ENCODE peak calls at places on chromosomes 16 and 17, in six cellular contexts. Y is CD8-positive, alpha-beta T cell; O is colonic mucosa; U is aorta; P is DND-41; C is breast epithelium. N is an unnamed sample.

GRCh38 chr17:39361064-39361463 is 40.4 kb downstream of the FBXL20 start:
- DNase-seq in Y (no peak), O (no peak), U (no peak), P (no peak), C (no peak), N (no peak)

GRCh38 chr16:22878955-22879354 is 65.0 kb downstream of the HS3ST2 start:
- DNase-seq in Y (no peak), O (no peak), U (no peak), P (no peak), C (no peak), N (no peak)

GRCh38 chr17:79831367-79832210 is 7.7 kb downstream of the CBX4 start:
- DNase-seq in Y (no peak), O (peak; percentile 61), U (peak; percentile 86), P (no peak), C (peak; percentile 82), N (no peak)

GRCh38 chr17:19369846-19370492 is 7.4 kb upstream of the B9D1 start:
- DNase-seq in Y (peak; percentile 19), O (peak; percentile 59), U (peak; percentile 71), P (no peak), C (no peak), N (peak; percentile 24)

GRCh38 chr17:71764507-71764906 is 356.3 kb upstream of the SOX9 start:
- DNase-seq in Y (no peak), O (peak; percentile 30), U (no peak), P (peak; percentile 4), C (no peak), N (no peak)

GRCh38 chr17:18026408-18026776 is 12.6 kb downstream of the ATPAF2 start:
- DNase-seq in Y (peak; percentile 28), O (no peak), U (no peak), P (no peak), C (no peak), N (no peak)

GRCh38 chr17:66941249-66941648 is 23.3 kb upstream of the CACNG4 start:
- DNase-seq in Y (no peak), O (no peak), U (no peak), P (no peak), C (no peak), N (no peak)

GRCh38 chr16:5033256-5034166 is at the start of gene NAGPA:
- DNase-seq in Y (peak; percentile 78), O (peak; percentile 95), U (peak; percentile 96), P (peak; percentile 82), C (peak; percentile 94), N (peak; percentile 74)

GRCh38 chr17:74452027-74452840 is 14.2 kb upstream of the CD300A start:
- DNase-seq in Y (no peak), O (peak; percentile 46), U (no peak), P (peak; percentile 61), C (no peak), N (no peak)

GRCh38 chr16:4976079-4976478 is 17.9 kb downstream of the SEC14L5 start:
- DNase-seq in Y (no peak), O (no peak), U (peak; percentile 1), P (no peak), C (no peak), N (no peak)

GRCh38 chr17:17846003-17846402 is 9.2 kb upstream of the SREBF1 start:
- DNase-seq in Y (no peak), O (no peak), U (no peak), P (no peak), C (no peak), N (no peak)

GRCh38 chr16:12613131-12613991 is 190.3 kb downstream of the CPPED1 start:
- DNase-seq in Y (no peak), O (peak; percentile 28), U (no peak), P (peak; percentile 26), C (no peak), N (no peak)

GRCh38 chr16:4675864-4676786 is 17.2 kb upstream of the NUDT16L1 start:
- DNase-seq in Y (peak; percentile 44), O (no peak), U (no peak), P (peak; percentile 54), C (no peak), N (peak; percentile 83)

GRCh38 chr16:12470311-12471229 is 333.1 kb downstream of the CPPED1 start:
- DNase-seq in Y (no peak), O (no peak), U (peak; percentile 88), P (no peak), C (no peak), N (no peak)

GRCh38 chr16:645852-646678 is 3.1 kb upstream of the WDR90 start:
- DNase-seq in Y (no peak), O (no peak), U (no peak), P (no peak), C (no peak), N (no peak)

GRCh38 chr17:81311954-81312353 is 16.8 kb upstream of the SLC38A10 start:
- DNase-seq in Y (no peak), O (no peak), U (no peak), P (no peak), C (no peak), N (no peak)

GRCh38 chr16:30112197-30113030 is 923 bp downstream of the GDPD3 start:
- DNase-seq in Y (no peak), O (peak; percentile 83), U (peak; percentile 91), P (peak; percentile 71), C (no peak), N (peak; percentile 77)

GRCh38 chr17:80106176-80106575 is 4.8 kb downstream of the GAA start:
- DNase-seq in Y (no peak), O (no peak), U (peak; percentile 51), P (no peak), C (no peak), N (no peak)

GRCh38 chr17:64413505-64413904 is 22.8 kb upstream of the PECAM1 start:
- DNase-seq in Y (no peak), O (no peak), U (no peak), P (no peak), C (no peak), N (no peak)

GRCh38 chr16:66324785-66325184 is 41.7 kb upstream of the CDH5 start:
- DNase-seq in Y (no peak), O (no peak), U (no peak), P (peak; percentile 10), C (no peak), N (no peak)

GRCh38 chr17:10106067-10106466 is 92.3 kb downstream of the GAS7 start:
- DNase-seq in Y (no peak), O (no peak), U (no peak), P (no peak), C (no peak), N (no peak)

GRCh38 chr16:48608452-48608851 is 1.5 kb downstream of the N4BP1 start:
- DNase-seq in Y (peak; percentile 20), O (no peak), U (no peak), P (no peak), C (no peak), N (peak; percentile 88)

GRCh38 chr16:28181557-28181914 is 30.2 kb downstream of the XPO6 start:
- DNase-seq in Y (no peak), O (peak; percentile 33), U (no peak), P (no peak), C (no peak), N (no peak)

GRCh38 chr17:59488805-59489204 is 76.6 kb upstream of the DHX40 start:
- DNase-seq in Y (no peak), O (no peak), U (no peak), P (no peak), C (no peak), N (no peak)

DNA sequence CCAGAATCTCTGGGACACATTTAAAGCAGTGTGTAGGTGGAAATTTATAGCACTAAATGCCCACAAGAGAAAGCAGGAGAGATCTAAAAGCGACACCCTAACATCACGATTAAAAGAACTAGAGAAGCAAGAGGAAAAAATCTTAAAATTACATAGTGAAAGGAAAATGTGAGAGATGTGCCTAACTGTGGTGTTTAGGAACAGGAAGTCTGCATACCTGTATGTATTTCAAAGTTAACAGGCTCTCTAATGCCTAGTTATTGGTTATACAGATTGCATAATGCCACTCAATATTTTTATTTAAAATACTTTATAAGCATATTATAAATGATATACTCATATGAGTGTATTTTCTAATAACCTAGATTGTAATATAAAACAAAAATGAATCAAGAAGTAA is 25.9 kb downstream of the ZNF267 start:
- DNase-seq in Y (no peak), O (no peak), U (no peak), P (no peak), C (no peak), N (no peak)
- H3K9me3 ChIP-seq in Y (peaks cover 7% of the 10 kb centered on the region), O (peaks cover 9% of the 10 kb centered on the region), U (peaks cover 3% of the 10 kb centered on the region), P (peaks cover 20% of the 10 kb centered on the region), C (peaks cover 14% of the 10 kb centered on the region), N (peaks cover 46% of the 10 kb centered on the region)

GRCh38 chr16:58025351-58026138 is at the start of gene MMP15:
- DNase-seq in Y (peak; percentile 39), O (peak; percentile 95), U (peak; percentile 89), P (peak; percentile 74), C (peak; percentile 70), N (peak; percentile 68)

GRCh38 chr16:58028168-58028455 is 2.6 kb downstream of the MMP15 start:
- DNase-seq in Y (no peak), O (no peak), U (peak; percentile 41), P (no peak), C (no peak), N (no peak)

GRCh38 chr16:58026139-58026704 is 668 bp downstream of the MMP15 start:
- DNase-seq in Y (no peak), O (peak; percentile 55), U (peak; percentile 88), P (no peak), C (no peak), N (no peak)

GRCh38 chr16:58027341-58028167 is 2.0 kb downstream of the MMP15 start:
- DNase-seq in Y (no peak), O (peak; percentile 83), U (peak; percentile 55), P (no peak), C (no peak), N (no peak)

DNA sequence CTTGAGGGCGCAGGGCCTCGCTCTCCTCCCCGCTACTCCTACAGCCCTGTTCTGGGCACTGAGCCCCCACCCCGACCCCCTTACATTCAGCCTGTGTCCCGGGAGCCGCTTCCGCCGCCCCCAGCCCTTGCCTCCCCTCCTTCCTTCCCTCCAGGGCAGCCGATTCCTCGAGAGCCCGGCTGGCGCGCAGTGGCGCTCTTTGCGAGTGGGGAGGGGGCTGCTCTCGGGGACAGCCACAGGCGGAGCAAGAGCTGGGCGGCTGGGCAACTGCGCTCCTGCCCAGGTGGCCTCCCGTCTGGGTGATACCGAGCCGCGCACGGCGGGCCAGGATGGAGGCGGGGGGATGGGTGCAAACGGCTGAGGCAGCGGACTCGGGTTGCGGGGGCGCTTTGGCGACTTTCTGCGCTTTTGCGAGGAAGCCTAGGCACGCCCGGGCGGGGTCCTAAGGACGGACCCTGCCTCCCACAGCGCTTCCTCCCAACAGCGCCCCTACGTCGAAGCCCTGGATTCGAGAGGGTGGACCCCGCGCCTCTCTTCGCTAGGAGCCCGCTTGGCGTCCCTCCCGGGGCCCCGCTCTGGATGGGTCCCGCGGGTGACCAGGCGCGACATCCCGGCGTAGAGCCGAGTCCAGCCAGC is 1.3 kb downstream of the MMP15 start:
- DNase-seq in Y (no peak), O (peak; percentile 44), U (peak; percentile 81), P (no peak), C (no peak), N (no peak)
- H3K4me1 ChIP-seq in Y (peaks cover 5% of the 10 kb centered on the region), O (peaks cover 17% of the 10 kb centered on the region), U (no peaks in the 10 kb centered on the region), P (peaks cover 19% of the 10 kb centered on the region), C (peaks cover 11% of the 10 kb centered on the region), N (peaks cover 29% of the 10 kb centered on the region)

GRCh38 chr16:84509032-84509950 is 4.8 kb upstream of the MEAK7 start:
- DNase-seq in Y (no peak), O (no peak), U (peak; percentile 56), P (no peak), C (no peak), N (no peak)
- H3K27ac ChIP-seq in Y (no peak overlapping the region), O (no peak overlapping the region), U (no peak overlapping the region), P (no peak overlapping the region), C (no peak overlapping the region), N (no peak overlapping the region)

GRCh38 chr16:10408824-10409381 is 23.0 kb downstream of the ATF7IP2 start:
- DNase-seq in Y (no peak), O (no peak), U (no peak), P (peak; percentile 12), C (no peak), N (peak; percentile 26)
- H3K9me3 ChIP-seq in Y (peaks cover 29% of the 10 kb centered on the region), O (no peaks in the 10 kb centered on the region), U (peaks cover 7% of the 10 kb centered on the region), P (peaks cover 33% of the 10 kb centered on the region), C (peaks cover 22% of the 10 kb centered on the region), N (peaks cover 81% of the 10 kb centered on the region)

GRCh38 chr16:68066763-68067162 is 18.4 kb upstream of the NFATC3 start:
- DNase-seq in Y (no peak), O (no peak), U (no peak), P (no peak), C (no peak), N (no peak)
- H3K4me1 ChIP-seq in Y (peaks cover 77% of the 10 kb centered on the region), O (peaks cover 8% of the 10 kb centered on the region), U (peaks cover 2% of the 10 kb centered on the region), P (peaks cover 20% of the 10 kb centered on the region), C (no peaks in the 10 kb centered on the region), N (peaks cover 56% of the 10 kb centered on the region)

N was measured in CD4-positive, CD25-positive, alpha-beta regulatory T cell.